ENCODE peak calls at places on chromosomes 2 and 18, in nine cellular contexts. One of them, this sample, is unnamed. For H3K4me1, the result is how much of the 10 kb centered on the place peaks cover.

GRCh38 chr2:26424211-26424610 is 22.5 kb downstream of the DRC1 start:
- DNase-seq in prostate gland: no peak
- DNase-seq in HCT116: no peak
- DNase-seq in foreskin keratinocyte: no peak
- DNase-seq in tibial artery: no peak
- DNase-seq in heart left ventricle: no peak
- DNase-seq in psoas muscle: no peak
- DNase-seq in right atrium auricular region: no peak
- DNase-seq in A673: no peak
- DNase-seq in this sample: no peak

GRCh38 chr2:28348149-28348567 is 44.5 kb upstream of the FOSL2 start:
- DNase-seq in A673: no peak
- DNase-seq in tibial artery: no peak
- DNase-seq in heart left ventricle: no peak
- DNase-seq in prostate gland: no peak
- DNase-seq in foreskin keratinocyte: no peak
- DNase-seq in right atrium auricular region: no peak
- DNase-seq in HCT116: no peak
- DNase-seq in psoas muscle: peak
- DNase-seq in this sample: no peak

GRCh38 chr2:206212673-206213513 is 53.2 kb downstream of the EEF1B2 start:
- DNase-seq in prostate gland: no peak
- DNase-seq in psoas muscle: no peak
- DNase-seq in heart left ventricle: no peak
- DNase-seq in A673: peak
- DNase-seq in HCT116: no peak
- DNase-seq in tibial artery: no peak
- DNase-seq in foreskin keratinocyte: no peak
- DNase-seq in right atrium auricular region: no peak
- DNase-seq in this sample: no peak

GRCh38 chr2:40256649-40257048 is 195.2 kb downstream of the SLC8A1 start:
- DNase-seq in right atrium auricular region: no peak
- DNase-seq in foreskin keratinocyte: no peak
- DNase-seq in psoas muscle: no peak
- DNase-seq in prostate gland: no peak
- DNase-seq in tibial artery: no peak
- DNase-seq in HCT116: no peak
- DNase-seq in A673: peak
- DNase-seq in heart left ventricle: no peak
- DNase-seq in this sample: no peak

GRCh38 chr2:85266424-85267041 is 61.3 kb downstream of the TGOLN2 start:
- DNase-seq in psoas muscle: peak
- DNase-seq in foreskin keratinocyte: no peak
- DNase-seq in A673: peak
- DNase-seq in prostate gland: peak
- DNase-seq in tibial artery: peak
- DNase-seq in right atrium auricular region: no peak
- DNase-seq in heart left ventricle: peak
- DNase-seq in HCT116: peak
- DNase-seq in this sample: peak

GRCh38 chr2:3461781-3462492 is 57.4 kb downstream of the ADI1 start:
- DNase-seq in foreskin keratinocyte: no peak
- DNase-seq in psoas muscle: no peak
- DNase-seq in right atrium auricular region: no peak
- DNase-seq in prostate gland: no peak
- DNase-seq in tibial artery: no peak
- DNase-seq in A673: peak
- DNase-seq in HCT116: peak
- DNase-seq in heart left ventricle: no peak
- DNase-seq in this sample: peak

GRCh38 chr18:904135-905090 is at the start of gene ADCYAP1:
- DNase-seq in foreskin keratinocyte: no peak
- DNase-seq in psoas muscle: no peak
- DNase-seq in prostate gland: no peak
- DNase-seq in HCT116: no peak
- DNase-seq in heart left ventricle: no peak
- DNase-seq in A673: no peak
- DNase-seq in tibial artery: no peak
- DNase-seq in right atrium auricular region: no peak
- DNase-seq in this sample: no peak

GRCh38 chr18:66495844-66496243 is 108.0 kb downstream of the CDH19 start:
- DNase-seq in HCT116: no peak
- DNase-seq in A673: peak
- DNase-seq in tibial artery: no peak
- DNase-seq in heart left ventricle: peak
- DNase-seq in psoas muscle: peak
- DNase-seq in right atrium auricular region: no peak
- DNase-seq in foreskin keratinocyte: peak
- DNase-seq in prostate gland: peak
- DNase-seq in this sample: peak

GRCh38 chr2:21317131-21317530 is 193.4 kb downstream of the TDRD15 start:
- DNase-seq in tibial artery: peak
- DNase-seq in right atrium auricular region: peak
- DNase-seq in psoas muscle: peak
- DNase-seq in A673: peak
- DNase-seq in HCT116: peak
- DNase-seq in prostate gland: no peak
- DNase-seq in heart left ventricle: peak
- DNase-seq in foreskin keratinocyte: no peak
- DNase-seq in this sample: peak

GRCh38 chr2:38467768-38468463 is 90.8 kb upstream of the ATL2 start:
- DNase-seq in A673: no peak
- DNase-seq in HCT116: no peak
- DNase-seq in tibial artery: no peak
- DNase-seq in heart left ventricle: no peak
- DNase-seq in prostate gland: no peak
- DNase-seq in right atrium auricular region: no peak
- DNase-seq in psoas muscle: no peak
- DNase-seq in foreskin keratinocyte: no peak
- DNase-seq in this sample: no peak

GRCh38 chr18:24616638-24617037 is 156.2 kb downstream of the HRH4 start:
- DNase-seq in HCT116: no peak
- DNase-seq in heart left ventricle: no peak
- DNase-seq in A673: no peak
- DNase-seq in prostate gland: no peak
- DNase-seq in right atrium auricular region: no peak
- DNase-seq in psoas muscle: no peak
- DNase-seq in foreskin keratinocyte: no peak
- DNase-seq in tibial artery: no peak
- DNase-seq in this sample: no peak

GRCh38 chr2:19312949-19313348 is 45.5 kb downstream of the OSR1 start:
- DNase-seq in heart left ventricle: no peak
- DNase-seq in tibial artery: no peak
- DNase-seq in HCT116: peak
- DNase-seq in foreskin keratinocyte: peak
- DNase-seq in A673: peak
- DNase-seq in prostate gland: no peak
- DNase-seq in right atrium auricular region: no peak
- DNase-seq in psoas muscle: no peak
- DNase-seq in this sample: no peak

GRCh38 chr18:23330423-23330822 is 122.7 kb upstream of the RIOK3 start:
- DNase-seq in A673: no peak
- DNase-seq in tibial artery: no peak
- DNase-seq in foreskin keratinocyte: no peak
- DNase-seq in psoas muscle: no peak
- DNase-seq in right atrium auricular region: no peak
- DNase-seq in prostate gland: no peak
- DNase-seq in HCT116: no peak
- DNase-seq in heart left ventricle: no peak
- DNase-seq in this sample: no peak

GRCh38 chr2:218028189-218028495 is 25.3 kb upstream of the TNS1 start:
- DNase-seq in prostate gland: no peak
- DNase-seq in HCT116: no peak
- DNase-seq in psoas muscle: no peak
- DNase-seq in right atrium auricular region: no peak
- DNase-seq in foreskin keratinocyte: no peak
- DNase-seq in tibial artery: no peak
- DNase-seq in heart left ventricle: no peak
- DNase-seq in A673: no peak
- DNase-seq in this sample: no peak

GRCh38 chr2:73979686-73980085 is 5.0 kb upstream of the TET3 start:
- DNase-seq in tibial artery: no peak
- DNase-seq in heart left ventricle: no peak
- DNase-seq in foreskin keratinocyte: peak
- DNase-seq in right atrium auricular region: no peak
- DNase-seq in HCT116: no peak
- DNase-seq in psoas muscle: peak
- DNase-seq in prostate gland: no peak
- DNase-seq in A673: no peak
- DNase-seq in this sample: no peak

DNA sequence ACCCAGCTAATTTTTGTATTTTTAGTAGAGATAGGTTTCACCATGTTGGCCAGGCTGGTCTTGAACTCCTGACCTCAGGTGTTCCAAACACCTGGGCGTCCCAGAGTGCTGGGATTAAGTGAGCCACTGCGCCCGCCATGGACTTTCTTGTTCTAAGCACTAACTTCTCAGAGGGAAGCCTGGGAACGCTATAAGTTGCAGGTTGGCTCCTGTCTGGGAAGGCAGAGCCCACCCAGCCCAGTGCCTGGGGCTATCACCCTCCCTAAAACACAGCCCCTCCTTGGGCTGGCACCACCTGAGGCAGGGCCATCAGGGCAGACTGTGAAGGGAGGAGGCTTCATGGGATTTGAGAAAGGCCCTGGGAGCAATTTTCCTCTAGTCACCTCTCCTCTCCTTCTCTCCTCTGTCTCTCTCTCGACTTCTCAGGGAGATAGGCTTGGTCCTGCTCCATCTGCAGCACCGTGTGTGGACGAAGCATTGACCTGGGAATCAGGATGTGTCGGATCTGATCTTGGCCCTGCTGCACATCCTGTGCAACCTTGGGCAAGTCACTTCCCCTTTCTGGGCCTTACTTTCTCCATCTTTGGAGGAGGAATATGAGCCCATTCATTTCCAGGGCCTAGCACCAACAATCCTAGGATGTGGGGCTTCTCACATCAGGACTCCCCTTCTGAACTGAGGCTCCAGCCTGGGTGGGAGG is 10.9 kb downstream of the PSD4 start:
- DNase-seq in right atrium auricular region: no peak
- DNase-seq in A673: no peak
- DNase-seq in HCT116: no peak
- DNase-seq in psoas muscle: no peak
- DNase-seq in prostate gland: no peak
- DNase-seq in heart left ventricle: no peak
- DNase-seq in tibial artery: no peak
- DNase-seq in foreskin keratinocyte: no peak
- DNase-seq in this sample: no peak
- H3K4me1 ChIP-seq in right atrium auricular region: under half
- H3K4me1 ChIP-seq in A673: under half
- H3K4me1 ChIP-seq in HCT116: under half
- H3K4me1 ChIP-seq in psoas muscle: under half
- H3K4me1 ChIP-seq in prostate gland: under half
- H3K4me1 ChIP-seq in heart left ventricle: under half
- H3K4me1 ChIP-seq in tibial artery: under half
- H3K4me1 ChIP-seq in foreskin keratinocyte: under half
- H3K4me1 ChIP-seq in this sample: half or more

GRCh38 chr18:74273394-74273793 is 18.4 kb downstream of the CYB5A start:
- DNase-seq in foreskin keratinocyte: no peak
- DNase-seq in psoas muscle: no peak
- DNase-seq in A673: no peak
- DNase-seq in heart left ventricle: no peak
- DNase-seq in right atrium auricular region: no peak
- DNase-seq in tibial artery: no peak
- DNase-seq in HCT116: no peak
- DNase-seq in prostate gland: no peak
- DNase-seq in this sample: no peak
- H3K4me1 ChIP-seq in foreskin keratinocyte: under half
- H3K4me1 ChIP-seq in psoas muscle: under half
- H3K4me1 ChIP-seq in A673: under half
- H3K4me1 ChIP-seq in heart left ventricle: half or more
- H3K4me1 ChIP-seq in right atrium auricular region: under half
- H3K4me1 ChIP-seq in tibial artery: under half
- H3K4me1 ChIP-seq in HCT116: under half
- H3K4me1 ChIP-seq in prostate gland: under half
- H3K4me1 ChIP-seq in this sample: half or more

DNA sequence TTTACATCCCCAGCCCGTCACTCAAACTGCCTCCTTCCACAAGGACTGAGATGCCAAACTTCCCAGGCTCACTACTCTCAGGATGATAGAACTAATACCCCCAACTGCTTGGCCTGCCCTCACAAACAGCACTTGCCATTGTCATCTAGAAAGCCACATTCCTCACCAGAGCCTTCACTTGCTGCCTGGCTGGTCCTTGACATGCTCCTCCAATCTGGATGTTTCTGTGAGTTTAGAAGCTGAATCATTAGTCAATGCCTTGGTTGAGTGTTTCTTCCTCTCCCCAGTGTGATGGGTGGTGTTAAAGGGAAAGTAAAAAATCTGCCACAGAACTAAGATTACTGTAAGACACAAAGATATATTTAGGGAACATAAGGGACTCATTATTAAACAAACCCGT is 52.5 kb downstream of the MARCHF4 start:
- DNase-seq in prostate gland: no peak
- DNase-seq in tibial artery: no peak
- DNase-seq in foreskin keratinocyte: no peak
- DNase-seq in HCT116: no peak
- DNase-seq in heart left ventricle: no peak
- DNase-seq in A673: peak
- DNase-seq in psoas muscle: no peak
- DNase-seq in right atrium auricular region: no peak
- DNase-seq in this sample: no peak
- H3K4me1 ChIP-seq in prostate gland: under half
- H3K4me1 ChIP-seq in tibial artery: under half
- H3K4me1 ChIP-seq in foreskin keratinocyte: under half
- H3K4me1 ChIP-seq in HCT116: under half
- H3K4me1 ChIP-seq in heart left ventricle: under half
- H3K4me1 ChIP-seq in A673: under half
- H3K4me1 ChIP-seq in psoas muscle: under half
- H3K4me1 ChIP-seq in right atrium auricular region: under half
- H3K4me1 ChIP-seq in this sample: under half

GRCh38 chr2:60518567-60518966 is 34.9 kb downstream of the BCL11A start:
- DNase-seq in HCT116: no peak
- DNase-seq in right atrium auricular region: peak
- DNase-seq in foreskin keratinocyte: no peak
- DNase-seq in tibial artery: no peak
- DNase-seq in A673: no peak
- DNase-seq in heart left ventricle: no peak
- DNase-seq in psoas muscle: no peak
- DNase-seq in prostate gland: no peak
- DNase-seq in this sample: no peak

GRCh38 chr2:60517441-60517840 is 36.0 kb downstream of the BCL11A start:
- DNase-seq in heart left ventricle: no peak
- DNase-seq in foreskin keratinocyte: no peak
- DNase-seq in psoas muscle: no peak
- DNase-seq in right atrium auricular region: peak
- DNase-seq in HCT116: no peak
- DNase-seq in tibial artery: no peak
- DNase-seq in prostate gland: no peak
- DNase-seq in A673: no peak
- DNase-seq in this sample: no peak

GRCh38 chr2:60520477-60520876 is 33.0 kb downstream of the BCL11A start:
- DNase-seq in tibial artery: no peak
- DNase-seq in right atrium auricular region: no peak
- DNase-seq in psoas muscle: no peak
- DNase-seq in A673: no peak
- DNase-seq in prostate gland: no peak
- DNase-seq in foreskin keratinocyte: no peak
- DNase-seq in heart left ventricle: no peak
- DNase-seq in HCT116: no peak
- DNase-seq in this sample: no peak

GRCh38 chr2:60520917-60521539 is 32.4 kb downstream of the BCL11A start:
- DNase-seq in foreskin keratinocyte: no peak
- DNase-seq in tibial artery: no peak
- DNase-seq in prostate gland: no peak
- DNase-seq in heart left ventricle: no peak
- DNase-seq in HCT116: no peak
- DNase-seq in psoas muscle: no peak
- DNase-seq in right atrium auricular region: no peak
- DNase-seq in A673: no peak
- DNase-seq in this sample: no peak

GRCh38 chr2:60519259-60519863 is 34.1 kb downstream of the BCL11A start:
- DNase-seq in prostate gland: peak
- DNase-seq in HCT116: no peak
- DNase-seq in heart left ventricle: no peak
- DNase-seq in foreskin keratinocyte: no peak
- DNase-seq in right atrium auricular region: no peak
- DNase-seq in psoas muscle: no peak
- DNase-seq in A673: no peak
- DNase-seq in tibial artery: no peak
- DNase-seq in this sample: no peak
- H3K4me1 ChIP-seq in prostate gland: under half
- H3K4me1 ChIP-seq in HCT116: under half
- H3K4me1 ChIP-seq in heart left ventricle: half or more
- H3K4me1 ChIP-seq in foreskin keratinocyte: under half
- H3K4me1 ChIP-seq in right atrium auricular region: under half
- H3K4me1 ChIP-seq in psoas muscle: under half
- H3K4me1 ChIP-seq in A673: under half
- H3K4me1 ChIP-seq in tibial artery: under half
- H3K4me1 ChIP-seq in this sample: under half

This sample was measured in heart right ventricle.